ENCODE peak calls at places on chromosomes 16 and 17, in five cellular contexts. I is tibial nerve, E is IMR-90, X is heart left ventricle, D is testis. J is an unnamed sample.

GRCh38 chr17:37098910-37099664 is 150.3 kb downstream of the AATF start:
- DNase-seq in I (no peak), E (peak), X (no peak), D (no peak), J (no peak)

GRCh38 chr17:56596741-56597494 is 3.4 kb downstream of the NOG start:
- DNase-seq in I (no peak), E (no peak), X (no peak), D (no peak), J (no peak)

GRCh38 chr16:85086347-85087291 is 25.7 kb downstream of the CIBAR2 start:
- DNase-seq in I (peak), E (peak), X (peak), D (peak), J (peak)

GRCh38 chr16:84144301-84144858 is 597 bp downstream of the HSDL1 start:
- DNase-seq in I (no peak), E (peak), X (peak), D (peak), J (peak)

GRCh38 chr17:44223574-44224046 is 4.1 kb upstream of the UBTF start:
- DNase-seq in I (peak), E (peak), X (no peak), D (peak), J (no peak)

GRCh38 chr17:81814748-81815645 is 11.0 kb downstream of the GCGR start:
- DNase-seq in I (no peak), E (no peak), X (no peak), D (no peak), J (no peak)

GRCh38 chr17:385195-385835 is 32.7 kb upstream of the RPH3AL start:
- DNase-seq in I (peak), E (no peak), X (peak), D (no peak), J (no peak)

GRCh38 chr16:6231351-6231750 is 1101.3 kb upstream of the RBFOX1 start:
- DNase-seq in I (no peak), E (no peak), X (no peak), D (no peak), J (no peak)

GRCh38 chr16:7581175-7581574 is 248.5 kb downstream of the RBFOX1 start:
- DNase-seq in I (no peak), E (no peak), X (no peak), D (no peak), J (no peak)

GRCh38 chr17:15431201-15431600 is 36.2 kb downstream of the CDRT4 start:
- DNase-seq in I (no peak), E (no peak), X (no peak), D (no peak), J (no peak)

GRCh38 chr17:41519501-41520224 is 973 bp upstream of the KRT15 start:
- DNase-seq in I (no peak), E (no peak), X (peak), D (no peak), J (no peak)

GRCh38 chr16:1981398-1981836 is at the start of gene NOXO1:
- DNase-seq in I (no peak), E (no peak), X (no peak), D (no peak), J (no peak)

GRCh38 chr17:57645950-57646686 is 99.0 kb downstream of the CCDC182 start:
- DNase-seq in I (no peak), E (peak), X (no peak), D (no peak), J (no peak)

GRCh38 chr17:47729486-47729885 is 3.5 kb upstream of the TBX21 start:
- DNase-seq in I (no peak), E (no peak), X (peak), D (no peak), J (no peak)

GRCh38 chr17:55327225-55328088 is 62.7 kb downstream of the HLF start:
- DNase-seq in I (no peak), E (no peak), X (no peak), D (no peak), J (no peak)

GRCh38 chr17:59427425-59427921 is 96.0 kb downstream of the YPEL2 start:
- DNase-seq in I (no peak), E (peak), X (no peak), D (peak), J (no peak)

GRCh38 chr17:72726936-72727335 is 365.6 kb downstream of the SLC39A11 start:
- DNase-seq in I (no peak), E (peak), X (no peak), D (no peak), J (peak)

GRCh38 chr16:8861563-8862308 is 7.1 kb downstream of the CARHSP1 start:
- DNase-seq in I (peak), E (no peak), X (peak), D (peak), J (no peak)

DNA sequence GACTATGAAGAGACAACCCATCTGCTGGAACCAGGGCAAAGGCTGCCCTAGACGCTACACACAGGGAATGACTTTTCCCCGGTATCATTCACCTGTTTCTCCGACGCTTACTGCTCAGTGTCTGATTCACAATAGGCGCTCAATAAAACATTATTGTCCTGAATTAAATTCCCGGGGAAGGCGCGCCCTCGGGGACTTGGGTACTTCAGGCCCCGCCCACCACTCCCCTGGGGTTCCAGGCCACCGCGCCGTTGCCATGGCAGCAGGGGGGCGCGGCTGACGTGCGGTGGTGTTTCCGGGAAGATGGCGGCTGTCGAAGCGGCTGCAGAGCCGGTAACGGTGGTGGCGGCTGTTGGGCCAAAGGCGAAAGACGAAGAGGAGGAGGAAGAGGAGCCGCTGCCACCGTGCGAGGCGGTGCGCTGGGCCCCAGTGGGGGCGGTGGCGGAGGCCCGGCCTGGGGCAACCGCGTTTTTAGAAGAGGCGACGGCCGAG is at the start of gene RUNDC1:
- DNase-seq in I (peak), E (peak), X (peak), D (peak), J (peak)
- TF ChIP-seq POLR2A in I (no peak), E (peak), X (peak), D (no peak), J (peak)

GRCh38 chr17:75693500-75694481 is 26.7 kb downstream of the SAP30BP start:
- DNase-seq in I (peak), E (peak), X (peak), D (peak), J (no peak)

GRCh38 chr17:75692976-75693375 is 25.8 kb downstream of the SAP30BP start:
- DNase-seq in I (no peak), E (no peak), X (peak), D (no peak), J (no peak)

GRCh38 chr17:75694536-75694935 is 26.7 kb upstream of the ITGB4 start:
- DNase-seq in I (no peak), E (no peak), X (peak), D (peak), J (no peak)

GRCh38 chr17:75695830-75696271 is 25.4 kb upstream of the ITGB4 start:
- DNase-seq in I (no peak), E (no peak), X (peak), D (no peak), J (no peak)

GRCh38 chr17:75695141-75695829 is 26.0 kb upstream of the ITGB4 start:
- DNase-seq in I (no peak), E (peak), X (no peak), D (no peak), J (no peak)
- TF ChIP-seq POLR2A in I (no peak), E (no peak), X (no peak), D (no peak), J (no peak)

DNA sequence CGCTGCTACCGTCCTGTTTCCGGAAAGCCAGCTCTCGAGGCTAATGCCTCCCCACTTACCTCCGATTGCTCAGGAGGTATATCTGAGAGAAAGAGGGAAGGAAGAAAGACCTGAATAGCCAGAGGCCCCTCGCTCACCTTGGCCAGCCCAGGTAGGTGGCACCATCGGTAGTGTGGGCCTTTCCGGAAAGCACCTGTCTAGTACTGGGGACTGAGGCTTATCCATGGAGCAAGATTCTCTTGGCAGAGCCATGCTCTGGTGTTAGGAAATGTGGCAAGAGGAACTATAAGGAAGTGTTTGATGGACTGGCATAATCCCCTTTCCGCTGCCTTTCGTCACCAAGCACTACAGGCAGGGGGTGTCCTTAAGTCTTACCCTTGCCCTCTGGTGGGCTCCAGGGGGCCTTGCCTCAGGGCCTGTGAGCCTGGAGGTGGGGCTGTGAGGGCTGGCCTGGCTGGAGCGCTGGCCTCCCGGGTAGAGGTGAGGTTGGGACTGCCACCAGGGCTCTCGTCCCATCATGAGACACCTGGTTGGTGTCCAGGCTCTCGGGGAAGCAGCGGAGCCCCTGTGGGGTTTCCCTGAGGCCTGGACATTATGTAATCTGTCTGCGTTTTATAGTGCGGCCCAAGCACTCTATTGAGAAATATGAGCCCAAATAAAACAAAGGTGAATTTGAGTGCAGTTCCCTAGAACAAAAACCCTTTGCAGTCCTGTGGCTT is 2.9 kb downstream of the CMIP start:
- DNase-seq in I (no peak), E (no peak), X (no peak), D (no peak), J (no peak)
- TF ChIP-seq POLR2A in I (no peak), E (no peak), X (no peak), D (no peak), J (no peak)

GRCh38 chr17:75785016-75785769 is 587 bp downstream of the UNK start:
- DNase-seq in I (peak), E (peak), X (peak), D (peak), J (no peak)

GRCh38 chr17:75783069-75783783 is 1.4 kb upstream of the UNK start:
- DNase-seq in I (peak), E (peak), X (no peak), D (no peak), J (no peak)

GRCh38 chr17:75785770-75786538 is 1.3 kb downstream of the UNK start:
- DNase-seq in I (no peak), E (peak), X (no peak), D (no peak), J (no peak)

GRCh38 chr17:75783803-75784472 is 668 bp upstream of the UNK start:
- DNase-seq in I (no peak), E (no peak), X (peak), D (peak), J (no peak)

GRCh38 chr17:75784473-75785015 is at the start of gene UNK:
- DNase-seq in I (peak), E (peak), X (peak), D (peak), J (peak)
- TF ChIP-seq POLR2A in I (peak), E (peak), X (peak), D (peak), J (no peak)

DNA sequence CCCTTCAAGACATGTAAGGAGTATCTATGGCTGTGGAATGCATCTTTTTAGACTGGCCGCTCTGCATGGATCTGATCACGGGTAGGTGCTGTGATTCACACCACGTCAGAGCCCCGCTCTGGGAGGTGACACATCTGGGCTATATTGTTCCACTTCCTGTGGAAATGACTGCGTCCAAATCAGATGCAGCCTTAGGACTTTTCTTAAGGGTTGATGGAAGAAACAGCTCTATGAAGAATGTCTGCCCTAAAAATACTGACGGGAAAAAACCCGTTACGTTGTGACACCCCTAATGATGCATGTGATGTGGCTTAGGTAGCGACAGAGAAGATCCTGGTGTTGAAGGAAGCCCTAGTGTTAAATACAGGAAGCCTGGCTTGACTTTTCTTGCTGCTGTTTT is 12.2 kb downstream of the BANP start:
- DNase-seq in I (no peak), E (peak), X (no peak), D (no peak), J (no peak)
- TF ChIP-seq POLR2A in I (no peak), E (peak), X (no peak), D (no peak), J (no peak)

DNA sequence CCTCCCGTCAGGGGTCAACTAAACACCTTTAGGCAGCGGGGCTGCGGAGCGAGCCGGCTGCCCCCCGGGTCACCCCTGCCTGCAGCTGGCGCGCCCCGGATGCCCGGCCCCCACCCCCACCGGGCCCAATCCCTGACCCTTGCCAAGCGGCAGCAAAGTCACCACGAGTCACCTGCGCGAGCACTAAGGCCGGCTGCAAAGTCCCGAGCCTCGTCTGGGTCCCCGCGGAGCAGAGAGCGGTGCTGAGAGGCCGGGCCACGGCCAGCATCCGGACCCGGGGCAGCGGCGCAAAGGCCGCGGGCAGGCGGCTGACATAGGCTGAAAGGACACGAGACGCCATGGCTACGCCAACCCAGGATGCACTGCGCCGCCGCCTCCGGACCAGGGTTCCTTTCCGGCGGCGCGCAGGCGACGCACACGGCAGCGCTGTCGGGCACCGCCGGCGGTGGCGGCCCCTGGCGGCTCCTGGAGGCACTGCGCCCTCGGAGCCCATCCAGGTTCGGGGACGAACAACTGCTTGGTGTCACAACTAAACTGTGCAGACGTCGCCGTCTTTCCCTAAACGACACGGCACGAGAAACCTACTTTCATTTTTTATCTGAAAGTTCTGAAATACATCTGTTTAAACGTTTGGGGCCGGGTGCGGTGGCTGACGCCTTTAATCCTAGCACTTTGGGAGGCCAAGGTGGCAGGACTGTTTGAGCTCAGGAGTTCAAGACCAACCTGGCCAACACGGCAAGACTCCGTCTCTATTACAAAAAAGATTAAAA is at the start of gene NDUFAB1:
- DNase-seq in I (peak), E (peak), X (peak), D (peak), J (peak)
- TF ChIP-seq POLR2A in I (peak), E (peak), X (peak), D (no peak), J (peak)

GRCh38 chr17:49013311-49014205 is 16.4 kb downstream of the IGF2BP1 start:
- DNase-seq in I (no peak), E (no peak), X (no peak), D (peak), J (no peak)

GRCh38 chr17:49016775-49017463 is 19.7 kb downstream of the IGF2BP1 start:
- DNase-seq in I (no peak), E (peak), X (no peak), D (peak), J (no peak)

GRCh38 chr17:49015924-49016774 is 19.0 kb downstream of the IGF2BP1 start:
- DNase-seq in I (no peak), E (peak), X (no peak), D (no peak), J (no peak)

GRCh38 chr17:49015179-49015923 is 18.2 kb downstream of the IGF2BP1 start:
- DNase-seq in I (no peak), E (no peak), X (no peak), D (no peak), J (no peak)

GRCh38 chr17:49012893-49013255 is 15.7 kb downstream of the IGF2BP1 start:
- DNase-seq in I (no peak), E (no peak), X (no peak), D (no peak), J (no peak)
- TF ChIP-seq POLR2A in I (no peak), E (no peak), X (no peak), D (no peak), J (no peak)

J was measured in GM12892.